ENCODE peak calls at places on chromosomes 16 and 17, in seven cellular contexts. M is colonic mucosa, G is mucosa of descending colon, L is natural killer cell, P is nephron progenitor cell, V is thoracic aorta, K is GM12864. F is an unnamed sample.
A peak's percentile ranks its signal among the peaks of the same experiment; 100 is the strongest.

GRCh38 chr17:74618446-74618845 is 5.1 kb downstream of the CD300E start:
- DNase-seq in G (no peak), P (no peak), M (no peak), L (no peak), K (no peak), V (no peak), F (no peak)

GRCh38 chr17:65627892-65628622 is 66.6 kb upstream of the AXIN2 start:
- DNase-seq in P (peak; percentile 26), G (peak; percentile 64), K (no peak), V (peak; percentile 3), M (peak; percentile 79), L (no peak), F (no peak)

GRCh38 chr16:88070989-88071625 is 119.9 kb downstream of the BANP start:
- DNase-seq in V (no peak), K (no peak), M (no peak), L (no peak), G (no peak), P (no peak), F (peak; percentile 14)

GRCh38 chr17:69717214-69717613 is 302.7 kb downstream of the MAP2K6 start:
- DNase-seq in M (no peak), P (no peak), K (no peak), L (no peak), V (no peak), G (no peak), F (no peak)

GRCh38 chr17:51608251-51608933 is 348.0 kb downstream of the UTP18 start:
- DNase-seq in L (no peak), P (no peak), G (no peak), V (no peak), K (no peak), M (no peak), F (no peak)

GRCh38 chr16:81174644-81175324 is 63.7 kb upstream of the BCO1 start:
- DNase-seq in V (no peak), P (no peak), M (no peak), K (no peak), G (no peak), L (no peak), F (no peak)

GRCh38 chr16:30969246-30969842 is 11.8 kb downstream of the SETD1A start:
- DNase-seq in K (no peak), P (no peak), G (no peak), V (no peak), M (no peak), L (no peak), F (no peak)

GRCh38 chr17:5418858-5419355 is 555 bp downstream of the NUP88 start:
- DNase-seq in M (peak; percentile 72), P (no peak), K (peak; percentile 95), G (no peak), V (no peak), L (peak; percentile 40), F (peak; percentile 25)

GRCh38 chr16:28473714-28474265 is 1.7 kb upstream of the NPIPB7 start:
- DNase-seq in M (peak; percentile 4), P (no peak), L (no peak), G (no peak), K (no peak), V (no peak), F (no peak)

DNA sequence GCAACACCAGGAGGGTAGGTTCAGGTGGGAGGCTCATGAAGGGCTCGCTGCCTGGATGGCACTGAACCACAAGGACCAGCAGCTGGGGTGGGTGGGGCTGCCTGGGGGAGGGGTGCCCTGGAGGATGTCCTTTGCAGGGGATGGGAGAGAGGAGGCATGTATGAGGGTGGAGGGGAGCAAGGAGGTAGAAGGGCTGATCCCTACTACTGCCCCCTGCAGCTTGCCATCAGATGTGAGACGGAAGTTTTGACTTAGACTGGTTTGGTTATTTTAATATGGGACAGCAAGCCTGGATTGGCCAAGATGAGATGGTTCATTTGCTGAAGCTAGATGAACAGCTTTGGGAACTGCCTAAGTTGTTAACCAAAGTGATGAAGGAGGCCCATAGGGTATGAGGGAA is 115.9 kb downstream of the SEC14L1 start:
- DNase-seq in P (no peak), L (no peak), G (no peak), V (no peak), M (no peak), K (no peak), F (no peak)
- TF ChIP-seq CTCF in P (no peak), L (no peak), G (no peak), V (no peak), M (no peak), K (no peak), F (no peak)

GRCh38 chr17:44604149-44605115 is 47.1 kb downstream of the FZD2 start:
- DNase-seq in M (no peak), L (no peak), P (no peak), K (no peak), G (no peak), V (no peak), F (no peak)

GRCh38 chr17:44602390-44602789 is 45.1 kb downstream of the FZD2 start:
- DNase-seq in M (no peak), G (no peak), V (no peak), L (no peak), P (no peak), K (no peak), F (no peak)

GRCh38 chr17:44599298-44600175 is 42.3 kb downstream of the FZD2 start:
- DNase-seq in M (peak; percentile 55), G (peak; percentile 30), P (peak; percentile 75), V (peak; percentile 78), L (no peak), K (no peak), F (no peak)

GRCh38 chr17:44602970-44603369 is 45.7 kb downstream of the FZD2 start:
- DNase-seq in M (no peak), P (no peak), K (no peak), V (no peak), L (no peak), G (no peak), F (no peak)

GRCh38 chr17:44601574-44602372 is 44.5 kb downstream of the FZD2 start:
- DNase-seq in V (no peak), G (no peak), L (no peak), M (no peak), P (peak; percentile 26), K (no peak), F (no peak)
- TF ChIP-seq CTCF in V (no peak), G (no peak), L (no peak), M (no peak), P (no peak), K (no peak), F (no peak)

GRCh38 chr16:20260215-20261009 is 66.9 kb downstream of the GP2 start:
- DNase-seq in P (no peak), G (no peak), K (no peak), M (no peak), L (no peak), V (no peak), F (no peak)
- TF ChIP-seq CTCF in P (no peak), G (no peak), K (no peak), M (no peak), L (no peak), V (no peak), F (no peak)

DNA sequence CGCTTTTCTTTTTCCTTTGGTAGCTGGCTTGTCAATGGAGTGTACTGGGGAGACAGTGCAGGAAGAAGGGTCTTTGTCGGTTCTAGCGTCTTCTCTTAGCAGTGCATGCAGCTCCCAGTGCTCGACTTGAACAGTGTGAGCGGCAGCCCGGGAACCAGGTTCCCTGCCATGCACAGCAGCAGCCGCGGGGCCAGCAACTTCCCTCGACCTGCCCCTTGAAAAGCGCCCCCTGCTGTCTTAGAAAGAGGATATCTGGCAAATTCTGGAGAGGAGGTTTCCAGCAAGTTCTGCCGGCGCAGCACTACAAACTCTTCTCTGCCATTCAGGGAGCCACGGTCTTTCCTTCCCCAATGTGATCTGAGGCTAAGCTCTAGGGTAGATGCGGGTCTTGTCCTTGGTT is 451.5 kb downstream of the PMP22 start:
- DNase-seq in M (no peak), P (peak; percentile 21), L (no peak), G (no peak), V (no peak), K (no peak), F (no peak)
- TF ChIP-seq CTCF in M (no peak), P (peak; percentile 25), L (peak; percentile 23), G (no peak), V (no peak), K (peak; percentile 47), F (peak; percentile 34)

GRCh38 chr16:24838554-24839266 is 7.1 kb upstream of the SLC5A11 start:
- DNase-seq in P (no peak), M (peak; percentile 25), K (no peak), G (no peak), L (no peak), V (peak; percentile 19), F (no peak)

GRCh38 chr16:24834459-24835335 is 11.1 kb upstream of the SLC5A11 start:
- DNase-seq in K (no peak), G (peak; percentile 85), P (no peak), M (peak; percentile 82), L (no peak), V (no peak), F (no peak)

GRCh38 chr16:24839347-24839972 is 6.3 kb upstream of the SLC5A11 start:
- DNase-seq in G (no peak), L (no peak), K (no peak), V (no peak), M (no peak), P (no peak), F (no peak)

GRCh38 chr16:24837969-24838368 is 7.8 kb upstream of the SLC5A11 start:
- DNase-seq in M (no peak), G (no peak), L (no peak), P (no peak), K (no peak), V (no peak), F (no peak)

GRCh38 chr16:24836836-24837235 is 8.9 kb upstream of the SLC5A11 start:
- DNase-seq in G (no peak), K (no peak), M (no peak), V (no peak), L (no peak), P (no peak), F (no peak)
- TF ChIP-seq CTCF in G (no peak), K (no peak), M (no peak), V (no peak), L (no peak), P (no peak), F (no peak)

F was measured in mesothelial cell of epicardium.